ENCODE peak calls at places on chromosomes 5 and 9, in four cellular contexts. Y is A673; M is coronary artery; G is CD4-positive, alpha-beta T cell. T is an unnamed sample.

GRCh38 chr9:76592105-76593010 is 133.4 kb downstream of the GCNT1 start:
- DNase-seq in Y (no peak), M (no peak), G (no peak), T (no peak)

GRCh38 chr5:159639590-159639989 is 276.7 kb upstream of the ADRA1B start:
- DNase-seq in Y (no peak), M (no peak), G (no peak), T (no peak)

GRCh38 chr9:20508242-20508641 is 114.1 kb downstream of the MLLT3 start:
- DNase-seq in Y (peak), M (no peak), G (no peak), T (no peak)

GRCh38 chr5:23208959-23209431 is 298.4 kb upstream of the PRDM9 start:
- DNase-seq in Y (peak), M (no peak), G (no peak), T (no peak)

GRCh38 chr5:143205386-143205785 is 198.1 kb downstream of the NR3C1 start:
- DNase-seq in Y (no peak), M (no peak), G (no peak), T (peak)

GRCh38 chr5:144433893-144434292 is 263.2 kb downstream of the KCTD16 start:
- DNase-seq in Y (no peak), M (no peak), G (no peak), T (no peak)

GRCh38 chr9:120353501-120353900 is 226.5 kb downstream of the CDK5RAP2 start:
- DNase-seq in Y (no peak), M (no peak), G (no peak), T (peak)

GRCh38 chr5:153276151-153276550 is 214.3 kb upstream of the GRIA1 start:
- DNase-seq in Y (peak), M (no peak), G (no peak), T (no peak)

GRCh38 chr5:125408582-125409069 is 662.2 kb upstream of the ZNF608 start:
- DNase-seq in Y (peak), M (no peak), G (no peak), T (peak)

GRCh38 chr9:129703667-129704355 is 38.4 kb downstream of the PRRX2 start:
- DNase-seq in Y (no peak), M (peak), G (no peak), T (no peak)

GRCh38 chr9:101409079-101409477 is 10.4 kb downstream of the ZNF189 start:
- DNase-seq in Y (no peak), M (no peak), G (no peak), T (no peak)

GRCh38 chr5:112346411-112347044 is 72.5 kb downstream of the EPB41L4A start:
- DNase-seq in Y (no peak), M (no peak), G (no peak), T (no peak)

GRCh38 chr5:142316051-142316450 is 8.8 kb downstream of the SPRY4 start:
- DNase-seq in Y (peak), M (no peak), G (no peak), T (no peak)

GRCh38 chr9:135034106-135034505 is 53.4 kb upstream of the OLFM1 start:
- DNase-seq in Y (no peak), M (peak), G (no peak), T (no peak)

GRCh38 chr9:84278131-84278530 is 62.4 kb downstream of the SLC28A3 start:
- DNase-seq in Y (no peak), M (no peak), G (no peak), T (no peak)

T was measured in AG04450.